ENCODE peak calls at places on chromosomes 12 and 14, in six cellular contexts. E is glomerular endothelial cell; X is fibroblast of pulmonary artery; U is HEK293T; I is stimulated activated CD8-positive, alpha-beta memory T cell treated with anti-CD3 and anti-CD28 coated beads, Interleukin-15, amount 100 ng/mL, for 24 hours; Z is stimulated activated CD4-positive, alpha-beta T cell treated with anti-CD3 and anti-CD28 coated beads, Interleukin-12 subunit alpha, Interleukin-12 subunit beta, amount 100 ng/mL, for 24 hours. O is an unnamed sample.

GRCh38 chr14:37988472-37988871 is 219.2 kb upstream of the SSTR1 start:
- DNase-seq in E (no peak), X (no peak), U (no peak), I (no peak), Z (no peak), O (no peak)

GRCh38 chr14:104422301-104423223 is 157.0 kb upstream of the C14orf180 start:
- DNase-seq in E (no peak), X (no peak), U (no peak), I (no peak), Z (no peak), O (no peak)

GRCh38 chr12:131067993-131068942 is 114.6 kb downstream of the ADGRD1 start:
- DNase-seq in E (no peak), X (no peak), U (no peak), I (no peak), Z (no peak), O (no peak)

GRCh38 chr12:57224973-57225679 is 4.4 kb upstream of the SHMT2 start:
- DNase-seq in E (no peak), X (no peak), U (no peak), I (no peak), Z (no peak), O (peak; percentile 85)

GRCh38 chr14:53523226-53523625 is 370.1 kb upstream of the DDHD1 start:
- DNase-seq in E (no peak), X (no peak), U (no peak), I (no peak), Z (no peak), O (no peak)

GRCh38 chr12:31035226-31035625 is 38.4 kb upstream of the DDX11 start:
- DNase-seq in E (no peak), X (no peak), U (no peak), I (no peak), Z (no peak), O (no peak)

GRCh38 chr12:67520611-67521010 is 127.9 kb upstream of the DYRK2 start:
- DNase-seq in E (no peak), X (no peak), U (no peak), I (no peak), Z (no peak), O (no peak)

GRCh38 chr14:103110681-103111296 is 12.5 kb upstream of the TNFAIP2 start:
- DNase-seq in E (no peak), X (no peak), U (no peak), I (no peak), Z (no peak), O (no peak)

GRCh38 chr14:95712398-95712797 is 1.5 kb downstream of the TCL1A start:
- DNase-seq in E (no peak), X (no peak), U (no peak), I (no peak), Z (no peak), O (no peak)

GRCh38 chr12:92085040-92085439 is 60.6 kb downstream of the BTG1 start:
- DNase-seq in E (no peak), X (no peak), U (no peak), I (no peak), Z (no peak), O (no peak)

GRCh38 chr14:74867673-74868072 is 8.3 kb downstream of the PROX2 start:
- DNase-seq in E (no peak), X (peak; percentile 50), U (no peak), I (peak; percentile 35), Z (peak; percentile 36), O (no peak)

GRCh38 chr12:95943231-95943842 is at the start of gene AMDHD1:
- DNase-seq in E (no peak), X (peak; percentile 40), U (peak; percentile 75), I (peak; percentile 27), Z (peak; percentile 48), O (peak; percentile 75)

GRCh38 chr12:12432373-12432772 is 75.5 kb downstream of the BORCS5 start:
- DNase-seq in E (no peak), X (peak; percentile 77), U (no peak), I (no peak), Z (no peak), O (no peak)

GRCh38 chr12:45050751-45051489 is at the start of gene DBX2:
- DNase-seq in E (no peak), X (no peak), U (peak; percentile 53), I (no peak), Z (no peak), O (peak; percentile 19)

GRCh38 chr12:75315518-75315917 is 14.6 kb downstream of the CAPS2 start:
- DNase-seq in E (no peak), X (peak; percentile 41), U (no peak), I (no peak), Z (no peak), O (peak; percentile 6)

GRCh38 chr14:75470238-75470797 is 42.5 kb downstream of the JDP2 start:
- DNase-seq in E (no peak), X (no peak), U (no peak), I (no peak), Z (no peak), O (no peak)

GRCh38 chr14:104213301-104214034 is 75.1 kb downstream of the KIF26A start:
- DNase-seq in E (no peak), X (no peak), U (no peak), I (no peak), Z (no peak), O (no peak)

GRCh38 chr12:42886160-42886559 is 296.6 kb upstream of the PRICKLE1 start:
- DNase-seq in E (no peak), X (no peak), U (no peak), I (no peak), Z (no peak), O (peak; percentile 13)

GRCh38 chr14:105891221-105891602 is 364.8 kb downstream of the TMEM121 start:
- DNase-seq in E (no peak), X (no peak), U (no peak), I (no peak), Z (no peak), O (no peak)

GRCh38 chr12:8734873-8735381 is 37.1 kb downstream of the RIMKLB start:
- DNase-seq in E (no peak), X (peak; percentile 13), U (no peak), I (no peak), Z (no peak), O (no peak)

GRCh38 chr14:99672506-99673327 is 11.4 kb upstream of the CYP46A1 start:
- DNase-seq in E (no peak), X (no peak), U (no peak), I (no peak), Z (no peak), O (peak; percentile 53)

GRCh38 chr14:64766430-64767151 is 62.4 kb downstream of the PLEKHG3 start:
- DNase-seq in E (no peak), X (no peak), U (no peak), I (no peak), Z (no peak), O (peak; percentile 68)

GRCh38 chr14:88245321-88245720 is 77.7 kb downstream of the KCNK10 start:
- DNase-seq in E (no peak), X (no peak), U (no peak), I (no peak), Z (no peak), O (no peak)

GRCh38 chr12:68189766-68190700 is 30.5 kb upstream of the IFNG start:
- DNase-seq in E (no peak), X (peak; percentile 50), U (no peak), I (no peak), Z (peak; percentile 32), O (no peak)

GRCh38 chr12:94597268-94597667 is 53.1 kb downstream of the TMCC3 start:
- DNase-seq in E (no peak), X (no peak), U (no peak), I (no peak), Z (no peak), O (no peak)

GRCh38 chr14:70888681-70889175 is 18.5 kb upstream of the PCNX1 start:
- DNase-seq in E (no peak), X (peak; percentile 78), U (no peak), I (no peak), Z (no peak), O (no peak)

GRCh38 chr14:64213079-64213478 is 81.1 kb downstream of the ESR2 start:
- DNase-seq in E (no peak), X (no peak), U (no peak), I (no peak), Z (no peak), O (no peak)

GRCh38 chr14:84927096-84927910 is 602.6 kb upstream of the FLRT2 start:
- DNase-seq in E (no peak), X (peak; percentile 48), U (no peak), I (no peak), Z (no peak), O (no peak)

GRCh38 chr14:64508215-64508776 is 3.7 kb downstream of the ZBTB1 start:
- DNase-seq in E (no peak), X (no peak), U (no peak), I (no peak), Z (no peak), O (no peak)

GRCh38 chr14:102893452-102893851 is 29.0 kb upstream of the AMN start:
- DNase-seq in E (no peak), X (peak; percentile 94), U (no peak), I (no peak), Z (no peak), O (no peak)